ENCODE peak calls at places on chromosomes 3 and 15, in ten cellular contexts. W is SW 1271; H is HTR-8/SVneo; L is activated T-cell treated with anti-CD3 and anti-CD28 coated beads for 1 hour; J is Daoy; Y is midbrain; A is amygdala; Z is endothelial cell of umbilical vein; R is CD8-positive, alpha-beta T cell; C is substantia nigra. D is an unnamed sample.
A peak's percentile ranks its signal among the peaks of the same experiment; 100 is the strongest.

GRCh38 chr3:193822492-193823220 is 229.6 kb downstream of the OPA1 start:
- DNase-seq in C (no peak), A (no peak), R (no peak), J (peak; percentile 35), H (no peak), W (no peak), Z (no peak), Y (no peak), L (no peak), D (no peak)

GRCh38 chr3:46062679-46063078 is 35.4 kb upstream of the XCR1 start:
- DNase-seq in Z (no peak), C (no peak), H (no peak), R (no peak), J (no peak), A (no peak), Y (no peak), W (no peak), L (no peak), D (peak; percentile 25)

GRCh38 chr15:48177875-48178611 is at the start of gene MYEF2:
- DNase-seq in Y (peak; percentile 55), Z (peak; percentile 78), C (peak; percentile 65), J (peak; percentile 81), A (peak; percentile 52), L (peak; percentile 56), H (peak; percentile 79), W (peak; percentile 44), R (peak; percentile 63), D (peak; percentile 33)

GRCh38 chr3:9278498-9278897 is 29.1 kb upstream of the SRGAP3 start:
- DNase-seq in W (no peak), A (no peak), R (no peak), L (no peak), C (no peak), Z (no peak), J (no peak), Y (no peak), H (no peak), D (no peak)

GRCh38 chr3:50010959-50011358 is 71.0 kb downstream of the RBM6 start:
- DNase-seq in J (peak; percentile 51), L (no peak), C (no peak), Z (no peak), W (no peak), A (no peak), R (no peak), H (no peak), Y (no peak), D (no peak)

GRCh38 chr3:24365168-24365567 is 129.5 kb downstream of the THRB start:
- DNase-seq in W (peak; percentile 91), Y (peak; percentile 7), R (no peak), C (no peak), J (peak; percentile 90), Z (peak; percentile 97), H (peak; percentile 55), A (no peak), L (no peak), D (peak; percentile 28)

GRCh38 chr15:76311071-76311956 is at the start of gene ETFA:
- DNase-seq in Y (peak; percentile 91), H (peak; percentile 98), R (peak; percentile 91), Z (peak; percentile 95), A (peak; percentile 83), J (peak; percentile 98), C (peak; percentile 91), L (peak; percentile 81), W (peak; percentile 94), D (peak; percentile 90)

GRCh38 chr15:67331676-67332075 is 77.1 kb downstream of the IQCH start:
- DNase-seq in H (no peak), W (no peak), A (no peak), C (no peak), Y (no peak), Z (no peak), J (no peak), L (no peak), R (no peak), D (no peak)

GRCh38 chr15:33753012-33753411 is 215.3 kb upstream of the CHRM5 start:
- DNase-seq in R (no peak), A (no peak), Z (no peak), L (no peak), W (no peak), H (no peak), Y (no peak), J (no peak), C (no peak), D (no peak)

GRCh38 chr15:83323296-83323711 is 38.8 kb upstream of the BNC1 start:
- DNase-seq in Y (no peak), R (no peak), L (no peak), C (no peak), Z (no peak), W (no peak), H (no peak), A (peak; percentile 4), J (peak; percentile 77), D (no peak)

GRCh38 chr3:157444789-157445188 is 8.1 kb downstream of the PTX3 start:
- DNase-seq in C (no peak), W (no peak), Y (no peak), L (no peak), R (no peak), A (no peak), J (no peak), H (no peak), Z (no peak), D (no peak)

GRCh38 chr3:16888785-16889607 is 4.2 kb downstream of the PLCL2 start:
- DNase-seq in A (no peak), H (no peak), W (no peak), Y (no peak), R (peak; percentile 40), J (peak; percentile 19), L (no peak), C (no peak), Z (no peak), D (no peak)

GRCh38 chr15:82108489-82109078 is 62.8 kb upstream of the MEX3B start:
- DNase-seq in A (no peak), Y (peak; percentile 5), R (peak; percentile 67), C (no peak), Z (peak; percentile 60), L (peak; percentile 56), H (peak; percentile 68), W (peak; percentile 54), J (peak; percentile 72), D (no peak)

GRCh38 chr15:77784361-77785292 is 151.9 kb upstream of the LINGO1 start:
- DNase-seq in R (no peak), H (peak; percentile 22), A (no peak), W (peak; percentile 27), C (no peak), Y (no peak), Z (peak; percentile 14), L (no peak), J (peak; percentile 42), D (no peak)

GRCh38 chr3:46097691-46098241 is 70.5 kb upstream of the XCR1 start:
- DNase-seq in R (peak; percentile 36), Y (no peak), Z (no peak), H (no peak), W (no peak), J (no peak), C (no peak), A (no peak), L (no peak), D (peak; percentile 28)

GRCh38 chr15:101003706-101004105 is 84.5 kb downstream of the LRRK1 start:
- DNase-seq in W (no peak), C (no peak), Y (no peak), L (no peak), Z (no peak), A (no peak), R (no peak), J (no peak), H (no peak), D (no peak)

GRCh38 chr15:31238369-31238768 is 88.3 kb upstream of the KLF13 start:
- DNase-seq in J (no peak), Y (no peak), R (no peak), C (no peak), H (no peak), A (no peak), Z (no peak), L (no peak), W (no peak), D (no peak)

GRCh38 chr15:26873846-26874245 is 7.0 kb downstream of the GABRA5 start:
- DNase-seq in W (no peak), Y (peak; percentile 11), C (peak; percentile 10), J (peak; percentile 72), R (no peak), A (peak; percentile 24), H (no peak), Z (no peak), L (no peak), D (peak; percentile 16)

GRCh38 chr3:49867871-49868321 is 1.8 kb downstream of the CAMKV start:
- DNase-seq in C (no peak), A (no peak), H (peak; percentile 56), Y (no peak), Z (peak; percentile 29), L (no peak), W (no peak), R (no peak), J (peak; percentile 27), D (no peak)